ENCODE peak calls at places on chromosomes 5 and 9, in six cellular contexts. D is BE2C, E is GM13976, V is upper lobe of left lung, A is heart right ventricle, I is psoas muscle. S is an unnamed sample.

GRCh38 chr5:113526421-113526820 is 12.9 kb downstream of the YTHDC2 start:
- DNase-seq in D (no peak), E (no peak), V (no peak), A (no peak), I (no peak), S (no peak)

GRCh38 chr9:18393340-18394130 is 80.4 kb upstream of the ADAMTSL1 start:
- DNase-seq in D (peak; percentile 6), E (no peak), V (no peak), A (no peak), I (no peak), S (no peak)

GRCh38 chr5:14713476-14714384 is 49.2 kb downstream of the OTULIN start:
- DNase-seq in D (no peak), E (no peak), V (no peak), A (no peak), I (no peak), S (no peak)

GRCh38 chr5:64874753-64875152 is 106.0 kb downstream of the CWC27 start:
- DNase-seq in D (no peak), E (no peak), V (no peak), A (no peak), I (no peak), S (no peak)

GRCh38 chr5:150263801-150264621 is 25.6 kb downstream of the CAMK2A start:
- DNase-seq in D (no peak), E (no peak), V (no peak), A (no peak), I (peak; percentile 65), S (no peak)

GRCh38 chr5:180817847-180818246 is 15.2 kb upstream of the MGAT1 start:
- DNase-seq in D (no peak), E (no peak), V (no peak), A (no peak), I (no peak), S (no peak)

GRCh38 chr9:19397845-19398244 is 11.0 kb upstream of the ACER2 start:
- DNase-seq in D (no peak), E (no peak), V (no peak), A (no peak), I (no peak), S (no peak)

GRCh38 chr5:127094161-127094560 is 20.9 kb upstream of the C5orf63 start:
- DNase-seq in D (no peak), E (no peak), V (no peak), A (no peak), I (no peak), S (no peak)

GRCh38 chr9:128653941-128654340 is 2.7 kb downstream of the DYNC2I2 start:
- DNase-seq in D (no peak), E (no peak), V (no peak), A (no peak), I (no peak), S (no peak)

GRCh38 chr9:101849102-101849707 is 110.8 kb upstream of the GRIN3A start:
- DNase-seq in D (no peak), E (no peak), V (no peak), A (no peak), I (no peak), S (no peak)

GRCh38 chr5:180684623-180685161 is 35.3 kb upstream of the FLT4 start:
- DNase-seq in D (no peak), E (no peak), V (no peak), A (no peak), I (no peak), S (no peak)

GRCh38 chr9:74078647-74079046 is 418.5 kb upstream of the RORB start:
- DNase-seq in D (no peak), E (no peak), V (no peak), A (no peak), I (no peak), S (no peak)

GRCh38 chr9:124202447-124202971 is 55.2 kb upstream of the NEK6 start:
- DNase-seq in D (no peak), E (peak; percentile 76), V (peak; percentile 81), A (peak; percentile 35), I (peak; percentile 59), S (peak; percentile 75)

GRCh38 chr5:112779531-112779930 is 41.8 kb downstream of the APC start:
- DNase-seq in D (no peak), E (no peak), V (no peak), A (no peak), I (no peak), S (no peak)

GRCh38 chr9:80157561-80157983 is 585.8 kb downstream of the TLE4 start:
- DNase-seq in D (no peak), E (no peak), V (no peak), A (no peak), I (no peak), S (no peak)

GRCh38 chr5:31783246-31783645 is 144.3 kb downstream of the PDZD2 start:
- DNase-seq in D (no peak), E (no peak), V (no peak), A (no peak), I (no peak), S (no peak)

GRCh38 chr9:109953300-109953699 is 173.3 kb downstream of the PALM2AKAP2 start:
- DNase-seq in D (no peak), E (no peak), V (no peak), A (no peak), I (no peak), S (no peak)

GRCh38 chr9:109956811-109957440 is 176.9 kb downstream of the PALM2AKAP2 start:
- DNase-seq in D (no peak), E (no peak), V (no peak), A (no peak), I (no peak), S (no peak)

GRCh38 chr9:109948453-109948852 is 168.5 kb downstream of the PALM2AKAP2 start:
- DNase-seq in D (no peak), E (no peak), V (no peak), A (no peak), I (no peak), S (no peak)

GRCh38 chr9:109950710-109951443 is 170.9 kb downstream of the PALM2AKAP2 start:
- DNase-seq in D (no peak), E (peak; percentile 38), V (no peak), A (no peak), I (no peak), S (no peak)

DNA sequence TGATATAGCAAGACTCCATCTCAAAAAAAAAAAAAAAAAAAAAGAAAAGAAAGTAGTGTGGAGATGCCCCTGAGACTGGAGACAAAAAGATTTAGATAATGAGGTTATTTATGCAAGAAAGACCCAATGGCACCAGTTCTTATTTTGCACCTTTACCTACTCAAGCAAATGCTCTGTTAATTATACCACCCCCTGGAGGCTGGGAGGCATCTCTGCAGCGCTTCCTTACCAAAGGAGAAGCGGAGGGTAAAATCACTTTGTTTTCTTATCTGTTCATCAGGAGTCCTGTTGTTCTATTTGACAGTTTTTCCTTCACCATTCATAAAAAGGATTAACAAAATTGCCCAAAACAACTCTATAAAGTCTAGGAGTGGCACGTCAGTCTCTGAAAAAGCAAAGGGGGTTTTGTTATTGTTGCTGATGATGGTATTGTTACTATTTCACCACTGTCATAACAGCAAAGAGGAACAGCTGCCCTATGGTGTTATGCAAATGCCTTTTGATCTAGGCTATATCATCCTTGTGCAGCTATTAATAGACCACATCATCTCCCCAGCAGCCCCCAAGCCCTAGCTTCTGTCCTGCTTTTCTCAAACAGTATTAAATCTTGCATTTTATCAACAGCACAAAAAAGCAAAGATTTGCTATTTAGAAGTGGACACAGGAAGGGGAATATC is 174.0 kb downstream of the PALM2AKAP2 start:
- DNase-seq in D (no peak), E (no peak), V (no peak), A (no peak), I (no peak), S (no peak)
- TF ChIP-seq CTCF in D (peak; percentile 21), E (no peak), V (no peak), A (no peak), I (no peak), S (no peak)

GRCh38 chr5:134846641-134846960 is 833 bp downstream of the C5orf24 start:
- DNase-seq in D (peak; percentile 15), E (peak; percentile 32), V (no peak), A (no peak), I (no peak), S (no peak)

GRCh38 chr5:134844252-134844651 is 1.5 kb upstream of the C5orf24 start:
- DNase-seq in D (no peak), E (no peak), V (no peak), A (no peak), I (no peak), S (no peak)

GRCh38 chr5:134845335-134845851 is 375 bp upstream of the C5orf24 start:
- DNase-seq in D (no peak), E (no peak), V (no peak), A (no peak), I (no peak), S (no peak)

GRCh38 chr5:134840811-134841210 is 5.0 kb upstream of the C5orf24 start:
- DNase-seq in D (no peak), E (no peak), V (no peak), A (no peak), I (no peak), S (no peak)

DNA sequence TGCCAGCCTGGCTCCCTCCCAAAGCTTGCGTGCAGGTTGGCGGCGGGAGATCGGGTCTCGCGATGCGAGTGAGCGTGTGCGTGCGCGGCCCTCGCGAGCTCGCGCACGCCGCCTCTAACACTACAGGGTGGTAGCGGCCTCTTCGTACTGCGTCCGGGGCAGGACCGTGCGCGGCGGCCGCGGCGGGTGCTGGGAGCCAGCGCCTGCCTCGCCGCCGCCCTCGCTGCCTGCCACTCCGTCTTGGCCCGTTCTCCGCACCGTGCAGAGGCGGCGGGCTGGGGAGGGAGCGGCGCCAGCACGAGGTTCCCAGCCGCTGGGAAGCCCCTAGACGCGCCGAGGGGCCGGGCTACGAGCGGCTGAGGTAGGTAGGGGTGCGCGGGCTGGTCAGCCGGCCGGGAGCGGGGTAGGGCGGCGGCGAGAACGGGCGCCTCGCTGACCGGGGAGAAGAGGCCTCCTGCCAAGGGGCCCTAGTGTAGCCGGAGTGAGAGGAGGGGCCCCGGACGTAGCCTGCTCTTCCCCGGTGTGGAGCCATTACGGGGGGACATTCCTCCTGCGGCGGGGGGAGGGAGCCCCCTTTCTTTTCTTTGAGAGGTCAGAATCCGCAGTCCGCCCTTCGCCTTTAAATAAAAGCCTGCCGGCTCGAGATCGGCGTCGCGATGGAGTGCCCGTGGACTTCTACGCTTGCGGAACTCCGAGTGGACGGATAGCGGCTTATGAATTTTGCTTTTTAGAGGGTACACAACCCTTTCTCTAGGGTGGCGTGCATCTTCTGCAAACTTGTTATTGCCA is at the start of gene C5orf24:
- DNase-seq in D (peak; percentile 96), E (peak; percentile 96), V (peak; percentile 95), A (peak; percentile 96), I (peak; percentile 98), S (peak; percentile 86)
- TF ChIP-seq CTCF in D (no peak), E (no peak), V (no peak), A (no peak), I (no peak), S (no peak)

GRCh38 chr5:7518947-7519560 is 123.1 kb downstream of the ADCY2 start:
- DNase-seq in D (no peak), E (no peak), V (no peak), A (no peak), I (peak; percentile 81), S (no peak)
- TF ChIP-seq CTCF in D (no peak), E (no peak), V (no peak), A (no peak), I (peak; percentile 69), S (no peak)

GRCh38 chr5:90575712-90576111 is 17.1 kb downstream of the ADGRV1 start:
- DNase-seq in D (no peak), E (no peak), V (no peak), A (no peak), I (no peak), S (no peak)
- TF ChIP-seq CTCF in D (no peak), E (no peak), V (no peak), A (no peak), I (no peak), S (no peak)

GRCh38 chr9:89719202-89719601 is 114.4 kb downstream of the GADD45G start:
- DNase-seq in D (no peak), E (no peak), V (no peak), A (no peak), I (no peak), S (no peak)
- TF ChIP-seq CTCF in D (no peak), E (no peak), V (no peak), A (no peak), I (no peak), S (no peak)

S was measured in activated B cell treated with CpG ODN at 0.5 μM for 24 hours.